ENCODE peak calls at places on chromosomes 1 and 21, in four cellular contexts. N is GM12878, I is IMR-90, J is K562. D is an unnamed sample.

GRCh38 chr1:17572264-17572985 is 32.9 kb downstream of the ARHGEF10L start:
- DNase-seq in N (no peak), I (no peak), J (peak; percentile 40), D (no peak)

GRCh38 chr21:41170442-41170841 is 2.5 kb downstream of the BACE2 start:
- DNase-seq in N (no peak), I (peak; percentile 34), J (peak; percentile 58), D (peak; percentile 62)

GRCh38 chr21:46459356-46460112 is 843 bp downstream of the DIP2A start:
- DNase-seq in N (no peak), I (peak; percentile 35), J (peak; percentile 64), D (no peak)

GRCh38 chr1:193310569-193310968 is 124.2 kb upstream of the B3GALT2 start:
- DNase-seq in N (no peak), I (no peak), J (no peak), D (no peak)

GRCh38 chr1:67124455-67124854 is 10.3 kb downstream of the C1orf141 start:
- DNase-seq in N (no peak), I (no peak), J (no peak), D (no peak)

GRCh38 chr1:1072849-1073742 is 1.0 kb downstream of the RNF223 start:
- DNase-seq in N (no peak), I (no peak), J (no peak), D (no peak)

GRCh38 chr1:53316742-53317650 is 10.9 kb downstream of the LRP8 start:
- DNase-seq in N (no peak), I (no peak), J (no peak), D (peak; percentile 92)

GRCh38 chr1:75130865-75131592 is 3.2 kb upstream of the LHX8 start:
- DNase-seq in N (no peak), I (no peak), J (no peak), D (peak; percentile 63)

GRCh38 chr1:84643183-84643582 is 47.1 kb downstream of the SSX2IP start:
- DNase-seq in N (no peak), I (no peak), J (no peak), D (no peak)

GRCh38 chr1:70442486-70442885 is 31.4 kb downstream of the CTH start:
- DNase-seq in N (no peak), I (no peak), J (no peak), D (no peak)

GRCh38 chr1:10909697-10910489 is 102.6 kb upstream of the TARDBP start:
- DNase-seq in N (no peak), I (no peak), J (peak; percentile 82), D (peak; percentile 85)

GRCh38 chr1:17255336-17255735 is 6.4 kb downstream of the PADI3 start:
- DNase-seq in N (no peak), I (no peak), J (no peak), D (no peak)

GRCh38 chr1:66944330-66945274 is 19.8 kb downstream of the MIER1 start:
- DNase-seq in N (no peak), I (peak; percentile 85), J (no peak), D (no peak)

GRCh38 chr21:44763451-44764318 is 37.9 kb downstream of the UBE2G2 start:
- DNase-seq in N (no peak), I (no peak), J (no peak), D (no peak)

GRCh38 chr1:161768461-161768860 is 2.3 kb downstream of the ATF6 start:
- DNase-seq in N (no peak), I (no peak), J (no peak), D (no peak)

GRCh38 chr1:201739492-201740085 is 89.4 kb upstream of the IPO9 start:
- DNase-seq in N (no peak), I (no peak), J (no peak), D (peak; percentile 85)

GRCh38 chr1:107546571-107546970 is 405.7 kb downstream of the NTNG1 start:
- DNase-seq in N (no peak), I (no peak), J (no peak), D (no peak)

GRCh38 chr1:24905979-24906720 is 23.9 kb downstream of the RUNX3 start:
- DNase-seq in N (no peak), I (no peak), J (no peak), D (no peak)

GRCh38 chr1:33301273-33301984 is 19.5 kb downstream of the A3GALT2 start:
- DNase-seq in N (no peak), I (peak; percentile 18), J (no peak), D (no peak)

GRCh38 chr1:27574871-27575831 is 28.8 kb downstream of the AHDC1 start:
- DNase-seq in N (no peak), I (peak; percentile 85), J (peak; percentile 69), D (peak; percentile 72)

GRCh38 chr1:26218906-26219494 is 15.0 kb upstream of the CEP85 start:
- DNase-seq in N (no peak), I (no peak), J (no peak), D (no peak)

GRCh38 chr1:6358757-6359567 is 34.6 kb downstream of the ACOT7 start:
- DNase-seq in N (no peak), I (peak; percentile 86), J (no peak), D (peak; percentile 75)

GRCh38 chr1:156804026-156804425 is 12.6 kb downstream of the SH2D2A start:
- DNase-seq in N (no peak), I (no peak), J (no peak), D (no peak)

DNA sequence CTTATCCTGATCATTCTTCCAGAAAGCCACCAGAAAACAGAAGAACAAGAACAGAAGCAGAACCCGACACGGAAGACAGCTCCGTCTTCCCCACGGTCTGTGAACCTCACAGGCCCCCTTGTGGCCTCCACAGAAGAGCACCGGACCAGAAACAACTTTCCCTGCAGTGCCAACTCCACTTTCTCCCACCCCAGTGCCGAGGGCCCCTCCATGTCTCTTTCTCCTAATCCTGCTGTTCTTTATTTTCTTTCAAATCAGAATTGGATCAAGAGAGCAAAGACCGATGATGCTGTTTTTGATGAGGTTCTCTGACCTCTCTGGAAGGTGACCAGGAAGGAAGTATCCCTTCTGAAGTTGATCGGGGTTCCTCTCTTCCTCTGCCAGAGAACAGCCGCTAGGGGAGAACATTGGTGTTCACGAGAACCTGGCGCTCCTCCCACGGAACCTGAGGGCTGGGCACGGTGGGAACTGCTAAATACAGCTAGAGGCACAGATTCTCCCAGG is 58.9 kb upstream of the CTTNBP2NL start:
- DNase-seq in N (no peak), I (peak; percentile 31), J (peak; percentile 49), D (peak; percentile 42)
- TF ChIP-seq MXI1 in N (no peak), I (no peak), J (no peak), D (no peak)

GRCh38 chr21:35371217-35371616 is 322.1 kb upstream of the RUNX1 start:
- DNase-seq in N (no peak), I (no peak), J (no peak), D (no peak)
- H2AFZ ChIP-seq in N (no peak overlapping the region), I (no peak overlapping the region), J (peak overlapping the region; percentile 58), D (no peak overlapping the region)

GRCh38 chr1:226874579-226875425 is 4.4 kb downstream of the PSEN2 start:
- DNase-seq in N (no peak), I (no peak), J (no peak), D (no peak)

GRCh38 chr1:226872455-226872854 is 2.0 kb downstream of the PSEN2 start:
- DNase-seq in N (no peak), I (peak; percentile 71), J (no peak), D (no peak)

GRCh38 chr1:226873771-226874578 is 3.6 kb downstream of the PSEN2 start:
- DNase-seq in N (no peak), I (no peak), J (no peak), D (no peak)

GRCh38 chr1:226877669-226878068 is 7.3 kb downstream of the PSEN2 start:
- DNase-seq in N (no peak), I (no peak), J (no peak), D (no peak)

GRCh38 chr1:226875641-226876295 is 5.4 kb downstream of the PSEN2 start:
- DNase-seq in N (no peak), I (peak; percentile 51), J (peak; percentile 89), D (no peak)
- TF ChIP-seq MXI1 in N (no peak), I (no peak), J (no peak), D (no peak)

DNA sequence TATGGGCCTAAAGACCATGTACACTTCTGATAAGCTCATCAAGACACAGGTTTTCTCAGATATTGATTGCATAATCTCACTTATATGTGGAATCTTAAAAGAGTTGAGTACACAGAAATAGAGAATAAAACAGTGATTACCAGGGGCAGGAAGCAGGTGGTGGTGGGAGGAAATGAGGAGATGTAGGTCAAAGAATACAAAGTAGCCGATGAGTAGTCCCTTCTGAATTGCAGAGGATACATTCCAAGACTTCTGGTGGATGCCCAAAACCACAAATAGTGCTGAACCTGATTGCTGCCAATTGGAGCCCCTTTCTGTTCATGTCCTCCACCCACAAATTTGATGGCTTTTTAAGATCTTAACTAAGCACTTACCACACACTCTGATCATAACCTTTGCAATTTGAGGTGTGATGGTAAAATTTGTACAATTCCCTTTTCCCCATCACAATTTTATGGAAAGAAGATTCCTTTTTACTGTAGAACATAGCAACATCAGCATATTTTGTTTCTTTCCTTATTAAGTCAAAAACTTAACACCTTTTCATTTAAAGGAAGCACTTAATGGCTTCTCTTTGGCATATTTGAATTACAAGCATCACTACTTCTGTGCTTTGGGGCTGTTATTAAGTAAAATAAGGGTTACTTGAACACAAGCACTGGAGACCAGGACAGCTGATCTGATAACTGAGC is 3.4 kb upstream of the CD1B start:
- DNase-seq in N (no peak), I (no peak), J (no peak), D (no peak)
- H2AFZ ChIP-seq in N (no peak overlapping the region), I (no peak overlapping the region), J (no peak overlapping the region), D (no peak overlapping the region)

DNA sequence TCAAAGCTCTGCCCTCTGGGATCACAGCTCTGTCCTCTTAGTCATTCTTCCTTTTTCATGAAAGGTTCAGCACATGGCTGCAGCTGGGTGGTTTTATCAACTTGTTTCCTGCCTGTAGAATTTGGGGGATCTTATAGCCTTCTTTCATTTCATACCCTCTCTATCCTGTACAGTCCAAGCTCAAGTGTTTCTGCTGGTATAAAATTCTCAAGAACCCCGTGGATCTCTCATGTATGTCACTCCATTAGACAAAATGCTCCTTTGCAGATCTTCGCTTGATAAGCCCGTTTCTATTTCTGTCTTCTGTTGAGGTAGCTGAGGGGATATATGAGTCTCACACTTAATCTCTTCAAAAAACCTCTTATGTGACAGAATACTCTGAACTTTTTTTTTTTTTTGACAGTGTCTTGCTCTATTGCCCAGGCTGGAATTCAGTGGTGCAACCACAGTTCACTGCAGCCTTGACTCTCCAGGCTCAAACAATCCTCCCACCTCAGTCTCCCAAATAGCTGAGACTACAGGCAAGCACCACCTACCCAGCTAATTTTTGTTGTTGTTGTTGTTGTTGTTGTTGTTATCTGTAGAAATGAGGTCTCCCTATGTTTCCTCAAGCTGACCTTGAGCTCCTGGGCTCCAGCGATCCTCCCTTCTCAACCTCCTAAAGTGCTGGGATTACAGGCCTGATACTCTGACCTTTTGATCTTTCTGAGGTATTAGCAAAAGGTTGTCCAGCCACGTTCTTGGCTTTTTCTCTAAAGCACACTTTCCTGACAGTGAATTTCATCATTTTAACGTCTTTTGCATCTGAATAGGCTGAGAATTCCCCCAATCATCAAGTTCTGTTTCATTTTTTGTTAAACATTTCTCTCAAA is 24.7 kb upstream of the COL9A2 start:
- DNase-seq in N (no peak), I (no peak), J (no peak), D (no peak)
- TF ChIP-seq MXI1 in N (no peak), I (no peak), J (no peak), D (no peak)

D was measured in SK-N-SH.